ENCODE peak calls at places on chromosomes 4 and X, in six cellular contexts. W is B cell, S is D721Med, V is A549, N is IMR-90, Y is fibroblast of the aortic adventitia. F is an unnamed sample.

GRCh38 chrX:114127411-114128025 is 456.4 kb upstream of the HTR2C start:
- DNase-seq in W (no peak), S (no peak), Y (no peak), N (no peak), V (no peak), F (no peak)

GRCh38 chr4:25013756-25014737 is 16.7 kb downstream of the LGI2 start:
- DNase-seq in W (no peak), N (no peak), S (no peak), V (no peak), Y (no peak), F (no peak)

GRCh38 chrX:135522878-135523693 is 2.6 kb downstream of the INTS6L start:
- DNase-seq in Y (peak; percentile 2), W (no peak), V (no peak), N (no peak), S (no peak), F (no peak)

GRCh38 chrX:80432863-80433262 is 12.6 kb downstream of the TENT5D start:
- DNase-seq in S (no peak), V (no peak), W (no peak), N (no peak), Y (peak; percentile 85), F (no peak)

GRCh38 chr4:7313361-7313811 is 121.0 kb downstream of the SORCS2 start:
- DNase-seq in W (no peak), S (no peak), N (no peak), Y (no peak), V (no peak), F (no peak)

GRCh38 chr4:69600013-69600412 is 39.4 kb downstream of the UGT2A2 start:
- DNase-seq in Y (no peak), N (no peak), W (no peak), V (no peak), S (no peak), F (no peak)

GRCh38 chr4:52912608-52913007 is 50.5 kb downstream of the RASL11B start:
- DNase-seq in W (no peak), Y (peak; percentile 64), V (no peak), S (no peak), N (peak; percentile 40), F (no peak)

GRCh38 chrX:31269914-31270313 is 198.1 kb upstream of the FTHL17 start:
- DNase-seq in S (no peak), V (no peak), W (no peak), N (no peak), Y (no peak), F (no peak)

GRCh38 chr4:146029939-146030710 is 91.5 kb upstream of the ZNF827 start:
- DNase-seq in V (no peak), S (no peak), W (peak; percentile 45), Y (no peak), N (no peak), F (peak; percentile 56)

GRCh38 chr4:127558088-127558487 is 74.7 kb upstream of the INTU start:
- DNase-seq in V (no peak), W (no peak), Y (no peak), S (no peak), N (no peak), F (no peak)

GRCh38 chr4:113145519-113146291 is 96.3 kb downstream of the ANK2 start:
- DNase-seq in Y (no peak), N (no peak), V (no peak), W (no peak), S (no peak), F (no peak)

GRCh38 chrX:16678689-16679088 is 28.7 kb downstream of the S100G start:
- DNase-seq in S (no peak), V (no peak), N (no peak), Y (no peak), W (no peak), F (no peak)

GRCh38 chrX:70479197-70479969 is 34.7 kb downstream of the DLG3 start:
- DNase-seq in S (no peak), V (peak; percentile 58), N (peak; percentile 83), Y (peak; percentile 61), W (no peak), F (no peak)

GRCh38 chr4:26388671-26389070 is 67.9 kb downstream of the RBPJ start:
- DNase-seq in W (no peak), Y (no peak), V (no peak), N (peak; percentile 13), S (no peak), F (no peak)

GRCh38 chr4:128549636-128550035 is 259.9 kb upstream of the JADE1 start:
- DNase-seq in N (no peak), W (no peak), V (no peak), S (no peak), Y (no peak), F (no peak)

GRCh38 chrX:30530591-30530990 is 47.0 kb downstream of the TASL start:
- DNase-seq in N (peak; percentile 60), W (no peak), S (no peak), V (no peak), Y (peak; percentile 12), F (no peak)

GRCh38 chrX:151754042-151754419 is 19.5 kb downstream of the CNGA2 start:
- DNase-seq in Y (peak; percentile 70), V (peak; percentile 19), W (no peak), N (peak; percentile 8), S (no peak), F (no peak)

GRCh38 chr4:1376841-1377605 is 29.2 kb downstream of the NKX1-1 start:
- DNase-seq in W (no peak), N (no peak), Y (no peak), V (no peak), S (no peak), F (no peak)

GRCh38 chrX:154444001-154444754 is at the start of gene FAM50A:
- DNase-seq in Y (peak; percentile 41), S (peak; percentile 78), N (peak; percentile 42), V (peak; percentile 54), W (peak; percentile 96), F (peak; percentile 87)

GRCh38 chr4:26671111-26671510 is 87.2 kb downstream of the TBC1D19 start:
- DNase-seq in N (no peak), V (no peak), S (no peak), W (no peak), Y (no peak), F (no peak)

GRCh38 chrX:8586953-8587352 is 122.3 kb downstream of the VCX3B start:
- DNase-seq in V (no peak), S (no peak), Y (no peak), W (no peak), N (no peak), F (no peak)

GRCh38 chr4:87574996-87575395 is 33.3 kb upstream of the DSPP start:
- DNase-seq in V (no peak), N (no peak), Y (peak; percentile 10), S (no peak), W (no peak), F (no peak)

GRCh38 chrX:149909324-149910177 is 19.8 kb upstream of the HSFX4 start:
- DNase-seq in V (no peak), Y (no peak), W (no peak), N (no peak), S (no peak), F (no peak)

GRCh38 chr4:20255823-20256222 is 4.1 kb downstream of the SLIT2 start:
- DNase-seq in W (no peak), V (no peak), Y (peak; percentile 56), S (no peak), N (no peak), F (no peak)

GRCh38 chr4:93771640-93772411 is 56.7 kb upstream of the ATOH1 start:
- DNase-seq in W (no peak), S (no peak), N (no peak), V (no peak), Y (no peak), F (no peak)

GRCh38 chr4:145098675-145099037 is 545 bp downstream of the ABCE1 start:
- DNase-seq in V (peak; percentile 52), S (no peak), Y (peak; percentile 43), N (peak; percentile 66), W (no peak), F (peak; percentile 21)

GRCh38 chrX:30283456-30284200 is 25.6 kb downstream of the NR0B1 start:
- DNase-seq in N (peak; percentile 93), S (no peak), V (peak; percentile 93), W (no peak), Y (peak; percentile 88), F (no peak)

GRCh38 chrX:39258331-39258730 is 457.1 kb downstream of the MID1IP1 start:
- DNase-seq in W (no peak), Y (no peak), N (no peak), V (no peak), S (no peak), F (no peak)

GRCh38 chr4:972651-973424 is 531 bp downstream of the DGKQ start:
- DNase-seq in W (peak; percentile 88), S (no peak), V (no peak), N (no peak), Y (peak; percentile 12), F (peak; percentile 59)

GRCh38 chr4:9765091-9765490 is 16.3 kb upstream of the DRD5 start:
- DNase-seq in V (peak; percentile 6), Y (peak; percentile 2), N (peak; percentile 4), S (no peak), W (no peak), F (peak; percentile 32)
- TF ChIP-seq CTCF in V (no peak), Y (no peak), N (peak; percentile 18), S (peak; percentile 45), W (no peak), F (peak; percentile 23)

GRCh38 chr4:22515888-22516541 is at the start of gene ADGRA3:
- DNase-seq in V (peak; percentile 63), Y (peak; percentile 47), S (peak; percentile 58), N (peak; percentile 51), W (no peak), F (peak; percentile 40)
- TF ChIP-seq CTCF in V (no peak), Y (no peak), S (no peak), N (no peak), W (no peak), F (no peak)

GRCh38 chr4:10031663-10032590 is 10.6 kb upstream of the SLC2A9 start:
- DNase-seq in N (no peak), S (no peak), Y (no peak), V (no peak), W (no peak), F (no peak)

GRCh38 chr4:10034136-10034535 is 12.8 kb upstream of the SLC2A9 start:
- DNase-seq in W (no peak), Y (no peak), V (no peak), S (no peak), N (no peak), F (no peak)

GRCh38 chr4:10030946-10031662 is 9.8 kb upstream of the SLC2A9 start:
- DNase-seq in W (no peak), V (no peak), Y (no peak), N (no peak), S (no peak), F (no peak)

GRCh38 chr4:10033191-10033881 is 12.0 kb upstream of the SLC2A9 start:
- DNase-seq in N (peak; percentile 71), Y (peak; percentile 62), S (no peak), W (no peak), V (no peak), F (no peak)

DNA sequence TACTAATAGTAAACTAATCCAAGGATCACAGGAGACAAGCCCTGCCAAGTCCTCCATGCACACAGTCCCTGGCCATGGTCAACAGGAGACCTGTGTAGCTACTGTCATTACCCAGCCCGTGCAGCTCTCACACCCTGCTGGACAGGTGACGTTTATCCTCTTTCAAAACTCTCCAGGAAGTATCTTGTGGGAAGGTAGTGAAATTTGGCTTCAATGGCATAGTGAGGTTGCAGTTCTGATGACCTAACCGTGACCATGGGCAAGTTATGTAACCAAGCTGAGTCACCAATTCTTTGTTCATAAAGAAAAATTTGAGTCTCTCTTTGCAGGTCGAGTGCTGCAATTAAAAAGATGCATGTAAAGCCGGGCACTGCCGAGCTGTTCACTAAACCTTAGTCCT is 11.3 kb upstream of the SLC2A9 start:
- DNase-seq in N (peak; percentile 75), W (no peak), S (no peak), Y (peak; percentile 77), V (peak; percentile 71), F (no peak)
- TF ChIP-seq CTCF in N (no peak), W (no peak), S (no peak), Y (no peak), V (no peak), F (no peak)

GRCh38 chr4:83993774-83994173 is 457.9 kb downstream of the GPAT3 start:
- DNase-seq in S (no peak), V (peak; percentile 2), Y (no peak), N (no peak), W (no peak), F (no peak)
- TF ChIP-seq CTCF in S (no peak), V (no peak), Y (no peak), N (peak; percentile 17), W (no peak), F (no peak)

F was measured in GM10248.